ENCODE peak calls at places on chromosomes 11 and 22, in six cellular contexts. A, Y, J, E, B and C are unnamed samples.

GRCh38 chr22:50702821-50703725 is 30.4 kb downstream of the SHANK3 start:
- DNase-seq in J (no peak), Y (no peak), A (no peak), E (no peak), B (no peak), C (no peak)

GRCh38 chr22:17477401-17477833 is 85.9 kb upstream of the SLC25A18 start:
- DNase-seq in J (peak; percentile 88), Y (no peak), B (peak; percentile 24), A (no peak), E (peak; percentile 18), C (no peak)

GRCh38 chr11:121741316-121741715 is 288.5 kb upstream of the SORL1-AS1 start:
- DNase-seq in E (peak; percentile 74), Y (no peak), J (peak; percentile 76), B (peak; percentile 96), A (no peak), C (no peak)

GRCh38 chr11:68767672-68768071 is 16.4 kb upstream of the TESMIN start:
- DNase-seq in A (no peak), B (no peak), Y (no peak), J (no peak), E (no peak), C (no peak)

GRCh38 chr11:95505927-95506426 is 275.0 kb upstream of the SESN3 start:
- DNase-seq in J (peak; percentile 89), B (peak; percentile 81), Y (no peak), E (peak; percentile 85), A (no peak), C (no peak)

GRCh38 chr11:78381867-78382266 is 35.8 kb downstream of the GAB2 start:
- DNase-seq in Y (peak; percentile 18), A (no peak), J (no peak), B (peak; percentile 23), E (peak; percentile 47), C (no peak)

GRCh38 chr11:69985654-69986420 is 92.3 kb upstream of the ANO1 start:
- DNase-seq in A (no peak), Y (no peak), J (no peak), E (no peak), B (no peak), C (no peak)

GRCh38 chr11:74025467-74026166 is 16.7 kb upstream of the UCP3 start:
- DNase-seq in J (no peak), E (peak; percentile 71), A (no peak), B (no peak), Y (peak; percentile 34), C (no peak)

GRCh38 chr11:132838621-132839020 is 693.7 kb downstream of the OPCML start:
- DNase-seq in A (no peak), Y (no peak), E (no peak), B (no peak), J (peak; percentile 31), C (no peak)

GRCh38 chr11:100576044-100577021 is 110.8 kb upstream of the ARHGAP42 start:
- DNase-seq in E (peak; percentile 74), Y (no peak), B (peak; percentile 76), A (peak; percentile 15), J (peak; percentile 76), C (no peak)

GRCh38 chr11:58926695-58927094 is 12.6 kb upstream of the GLYATL1 start:
- DNase-seq in J (peak; percentile 41), A (no peak), E (peak; percentile 23), B (peak; percentile 78), Y (peak; percentile 81), C (no peak)

GRCh38 chr22:38273135-38273761 is 438 bp upstream of the TMEM184B start:
- DNase-seq in A (no peak), B (peak; percentile 42), J (peak; percentile 39), E (no peak), Y (no peak), C (no peak)

GRCh38 chr22:44133161-44133560 is 47.6 kb upstream of the PARVG start:
- DNase-seq in J (no peak), E (peak; percentile 10), Y (no peak), A (no peak), B (peak; percentile 77), C (no peak)

GRCh38 chr22:45212306-45212709 is 28.4 kb downstream of the KIAA0930 start:
- DNase-seq in A (no peak), J (peak; percentile 88), B (peak; percentile 92), Y (peak; percentile 79), E (peak; percentile 95), C (peak; percentile 53)

GRCh38 chr22:37193629-37194191 is 5.7 kb upstream of the C1QTNF6 start:
- DNase-seq in A (no peak), Y (no peak), J (peak; percentile 58), B (no peak), E (peak; percentile 83), C (no peak)

GRCh38 chr11:75269896-75270295 is 29.3 kb downstream of the TPBGL start:
- DNase-seq in J (no peak), A (no peak), E (no peak), B (no peak), Y (no peak), C (no peak)

GRCh38 chr11:131430466-131431176 is 60.2 kb downstream of the NTM start:
- DNase-seq in B (no peak), A (no peak), J (peak; percentile 42), Y (no peak), E (no peak), C (peak; percentile 9)

GRCh38 chr11:75072582-75072981 is 24.1 kb downstream of the OR2AT4 start:
- DNase-seq in B (no peak), E (no peak), J (no peak), A (no peak), Y (no peak), C (no peak)

GRCh38 chr22:29143848-29144785 is 61.6 kb upstream of the EMID1 start:
- DNase-seq in Y (no peak), B (no peak), A (no peak), E (no peak), J (no peak), C (no peak)

GRCh38 chr11:19873730-19874129 is 161.1 kb downstream of the NAV2 start:
- DNase-seq in A (no peak), J (no peak), E (no peak), Y (no peak), B (no peak), C (no peak)

GRCh38 chr22:42655693-42656092 is 6.5 kb upstream of the CYB5R3 start:
- DNase-seq in B (no peak), J (no peak), Y (no peak), E (no peak), A (no peak), C (no peak)

GRCh38 chr11:12164061-12165014 is 53.9 kb downstream of the MICAL2 start:
- DNase-seq in B (peak; percentile 88), E (peak; percentile 85), A (no peak), Y (peak; percentile 86), J (peak; percentile 81), C (peak; percentile 68)

GRCh38 chr22:25702046-25702445 is 39.9 kb upstream of the MYO18B start:
- DNase-seq in B (peak; percentile 55), Y (no peak), E (peak; percentile 36), A (no peak), J (peak; percentile 51), C (no peak)

GRCh38 chr11:75105462-75105925 is 8.8 kb upstream of the OR2AT4 start:
- DNase-seq in A (no peak), J (no peak), Y (no peak), B (peak; percentile 47), E (no peak), C (no peak)

GRCh38 chr11:76041208-76041607 is 165.1 kb downstream of the WNT11 start:
- DNase-seq in B (no peak), E (no peak), Y (no peak), A (no peak), J (no peak), C (no peak)

GRCh38 chr22:49322861-49323622 is 504.6 kb downstream of the BRD1 start:
- DNase-seq in J (no peak), Y (no peak), A (no peak), E (no peak), B (no peak), C (no peak)

GRCh38 chr11:115256326-115257197 is 247.7 kb downstream of the CADM1 start:
- DNase-seq in Y (no peak), A (no peak), J (no peak), B (no peak), E (no peak), C (no peak)

GRCh38 chr11:62400760-62401159 is 18.1 kb upstream of the SCGB1A1 start:
- DNase-seq in E (peak; percentile 96), J (peak; percentile 91), B (peak; percentile 94), A (peak; percentile 40), Y (peak; percentile 71), C (peak; percentile 55)

GRCh38 chr11:62401781-62402180 is 17.1 kb upstream of the SCGB1A1 start:
- DNase-seq in J (no peak), Y (no peak), B (no peak), E (no peak), A (no peak), C (no peak)

GRCh38 chr11:62402226-62402625 is 16.6 kb upstream of the SCGB1A1 start:
- DNase-seq in B (peak; percentile 45), Y (no peak), J (no peak), A (no peak), E (peak; percentile 31), C (no peak)

GRCh38 chr11:62400281-62400680 is 18.6 kb upstream of the SCGB1A1 start:
- DNase-seq in B (no peak), E (no peak), J (no peak), A (no peak), Y (no peak), C (no peak)

GRCh38 chr11:62401356-62401755 is 17.5 kb upstream of the SCGB1A1 start:
- DNase-seq in B (no peak), A (no peak), E (no peak), Y (no peak), J (no peak), C (no peak)
- H3K4me3 ChIP-seq in B (no peak overlapping the region), A (no peak overlapping the region), E (no peak overlapping the region), Y (no peak overlapping the region), J (no peak overlapping the region), C (no peak overlapping the region)

GRCh38 chr11:128521697-128522062 is 65.7 kb downstream of the ETS1 start:
- DNase-seq in Y (no peak), J (no peak), A (peak; percentile 36), B (peak; percentile 36), E (no peak), C (no peak)
- H3K4me3 ChIP-seq in Y (peak overlapping the region; percentile 76), J (peak overlapping the region; percentile 36), A (peak overlapping the region; percentile 72), B (peak overlapping the region; percentile 89), E (peak overlapping the region; percentile 79), C (peak overlapping the region; percentile 96)

GRCh38 chr22:31083377-31083768 is 2.3 kb downstream of the SMTN start:
- DNase-seq in E (no peak), B (no peak), A (peak; percentile 90), J (no peak), Y (no peak), C (no peak)
- H3K4me3 ChIP-seq in E (peak overlapping the region; percentile 76), B (peak overlapping the region; percentile 79), A (no peak overlapping the region), J (peak overlapping the region; percentile 37), Y (no peak overlapping the region), C (peak overlapping the region; percentile 1)

DNA sequence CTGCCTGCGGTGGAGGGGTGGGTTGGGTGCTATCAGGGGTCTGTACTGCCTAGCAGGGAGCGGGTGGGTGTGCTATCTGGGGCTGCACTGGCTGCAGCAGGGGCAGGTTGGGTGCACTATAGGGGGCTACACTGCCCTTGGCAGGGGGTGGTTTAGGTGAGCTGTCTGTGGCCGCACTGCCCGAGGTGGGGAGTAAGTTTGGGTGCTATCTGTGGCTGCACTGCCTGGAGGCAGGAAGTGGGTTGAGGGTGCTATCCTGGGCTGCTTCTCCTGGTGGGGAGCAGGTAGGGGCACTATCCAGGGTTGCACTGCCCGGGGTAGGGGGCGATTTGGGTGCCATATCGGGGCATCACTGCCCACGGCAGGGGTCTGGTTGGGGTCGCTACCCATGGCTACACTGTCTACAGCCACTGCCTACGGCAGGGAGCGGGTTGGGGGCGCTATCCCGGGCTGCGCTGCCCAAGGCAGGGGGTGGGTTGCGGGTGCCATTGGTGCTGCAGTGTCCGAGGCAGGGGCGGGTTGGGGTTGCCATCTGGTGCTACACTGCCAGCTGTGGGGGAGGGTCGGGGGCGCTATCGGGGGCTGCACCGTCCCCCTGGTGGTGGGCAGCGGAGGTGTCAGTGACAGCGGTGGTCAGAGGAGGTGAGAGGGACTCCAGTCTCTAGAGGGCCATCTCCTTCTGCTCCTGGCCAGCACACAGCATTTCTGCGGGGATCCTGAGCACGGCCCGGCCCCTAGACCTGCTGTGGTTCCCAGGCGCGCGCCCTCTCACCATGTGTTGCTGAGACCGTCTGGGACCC is 1.3 kb upstream of the RFPL2 start:
- DNase-seq in Y (no peak), E (no peak), A (no peak), B (no peak), J (no peak), C (no peak)
- H3K4me3 ChIP-seq in Y (no peak overlapping the region), E (no peak overlapping the region), A (no peak overlapping the region), B (no peak overlapping the region), J (no peak overlapping the region), C (no peak overlapping the region)